ENCODE peak calls at places on chromosomes 3 and 15, in nine cellular contexts. One of them, this sample, is unnamed.
A peak's percentile ranks its signal among the peaks of the same experiment; 100 is the strongest.

GRCh38 chr3:72004749-72005292 is 219.9 kb upstream of the PROK2 start:
- DNase-seq in WTC11: no peak
- DNase-seq in activated B cell treated with CpG ODN at 0.5 μM for 24 hours: no peak
- DNase-seq in astrocyte of the spinal cord: no peak
- DNase-seq in coronary artery: no peak
- DNase-seq in cardiac muscle cell: no peak
- DNase-seq in osteocyte: no peak
- DNase-seq in AG10803: peak; percentile 49
- DNase-seq in HFF-Myc: no peak
- DNase-seq in this sample: no peak

GRCh38 chr15:99631256-99631655 is 65.5 kb downstream of the MEF2A start:
- DNase-seq in cardiac muscle cell: no peak
- DNase-seq in coronary artery: no peak
- DNase-seq in AG10803: no peak
- DNase-seq in astrocyte of the spinal cord: no peak
- DNase-seq in activated B cell treated with CpG ODN at 0.5 μM for 24 hours: no peak
- DNase-seq in osteocyte: no peak
- DNase-seq in WTC11: no peak
- DNase-seq in HFF-Myc: no peak
- DNase-seq in this sample: no peak

GRCh38 chr15:69790632-69791031 is 307.1 kb downstream of the TLE3 start:
- DNase-seq in HFF-Myc: no peak
- DNase-seq in activated B cell treated with CpG ODN at 0.5 μM for 24 hours: no peak
- DNase-seq in osteocyte: peak; percentile 57
- DNase-seq in WTC11: no peak
- DNase-seq in coronary artery: no peak
- DNase-seq in astrocyte of the spinal cord: no peak
- DNase-seq in AG10803: no peak
- DNase-seq in cardiac muscle cell: no peak
- DNase-seq in this sample: no peak

GRCh38 chr3:17905996-17906395 is 163.6 kb upstream of the TBC1D5 start:
- DNase-seq in coronary artery: no peak
- DNase-seq in WTC11: no peak
- DNase-seq in astrocyte of the spinal cord: peak; percentile 10
- DNase-seq in activated B cell treated with CpG ODN at 0.5 μM for 24 hours: no peak
- DNase-seq in osteocyte: no peak
- DNase-seq in cardiac muscle cell: no peak
- DNase-seq in AG10803: no peak
- DNase-seq in HFF-Myc: no peak
- DNase-seq in this sample: no peak

GRCh38 chr15:75309711-75310110 is 26.2 kb upstream of the COMMD4 start:
- DNase-seq in osteocyte: no peak
- DNase-seq in coronary artery: no peak
- DNase-seq in HFF-Myc: no peak
- DNase-seq in WTC11: no peak
- DNase-seq in activated B cell treated with CpG ODN at 0.5 μM for 24 hours: no peak
- DNase-seq in AG10803: peak; percentile 40
- DNase-seq in cardiac muscle cell: no peak
- DNase-seq in astrocyte of the spinal cord: no peak
- DNase-seq in this sample: no peak

GRCh38 chr3:48600711-48601621 is 5.8 kb upstream of the COL7A1 start:
- DNase-seq in AG10803: no peak
- DNase-seq in coronary artery: no peak
- DNase-seq in astrocyte of the spinal cord: no peak
- DNase-seq in activated B cell treated with CpG ODN at 0.5 μM for 24 hours: no peak
- DNase-seq in cardiac muscle cell: no peak
- DNase-seq in WTC11: no peak
- DNase-seq in HFF-Myc: no peak
- DNase-seq in osteocyte: no peak
- DNase-seq in this sample: no peak

GRCh38 chr3:157531771-157532170 is 28.6 kb upstream of the VEPH1 start:
- DNase-seq in cardiac muscle cell: no peak
- DNase-seq in WTC11: no peak
- DNase-seq in activated B cell treated with CpG ODN at 0.5 μM for 24 hours: no peak
- DNase-seq in HFF-Myc: no peak
- DNase-seq in astrocyte of the spinal cord: peak; percentile 31
- DNase-seq in coronary artery: no peak
- DNase-seq in AG10803: no peak
- DNase-seq in osteocyte: no peak
- DNase-seq in this sample: no peak

GRCh38 chr15:39874890-39875549 is 45.0 kb downstream of the GPR176 start:
- DNase-seq in AG10803: peak; percentile 37
- DNase-seq in activated B cell treated with CpG ODN at 0.5 μM for 24 hours: no peak
- DNase-seq in coronary artery: no peak
- DNase-seq in astrocyte of the spinal cord: peak; percentile 43
- DNase-seq in WTC11: no peak
- DNase-seq in osteocyte: no peak
- DNase-seq in cardiac muscle cell: peak; percentile 40
- DNase-seq in HFF-Myc: no peak
- DNase-seq in this sample: no peak

GRCh38 chr3:72423643-72424042 is 424.6 kb downstream of the SHQ1 start:
- DNase-seq in cardiac muscle cell: no peak
- DNase-seq in osteocyte: no peak
- DNase-seq in AG10803: no peak
- DNase-seq in WTC11: no peak
- DNase-seq in coronary artery: no peak
- DNase-seq in astrocyte of the spinal cord: no peak
- DNase-seq in HFF-Myc: no peak
- DNase-seq in activated B cell treated with CpG ODN at 0.5 μM for 24 hours: no peak
- DNase-seq in this sample: no peak

GRCh38 chr15:41561777-41562145 is 2.7 kb downstream of the TYRO3 start:
- DNase-seq in astrocyte of the spinal cord: peak; percentile 72
- DNase-seq in AG10803: peak; percentile 45
- DNase-seq in HFF-Myc: no peak
- DNase-seq in cardiac muscle cell: no peak
- DNase-seq in coronary artery: no peak
- DNase-seq in WTC11: peak; percentile 67
- DNase-seq in osteocyte: no peak
- DNase-seq in activated B cell treated with CpG ODN at 0.5 μM for 24 hours: no peak
- DNase-seq in this sample: no peak
- TF ChIP-seq CTCF in astrocyte of the spinal cord: peak; percentile 44
- TF ChIP-seq CTCF in AG10803: peak; percentile 24
- TF ChIP-seq CTCF in HFF-Myc: peak; percentile 15
- TF ChIP-seq CTCF in cardiac muscle cell: peak; percentile 41
- TF ChIP-seq CTCF in coronary artery: no peak
- TF ChIP-seq CTCF in WTC11: no peak
- TF ChIP-seq CTCF in osteocyte: peak; percentile 18
- TF ChIP-seq CTCF in activated B cell treated with CpG ODN at 0.5 μM for 24 hours: no peak
- TF ChIP-seq CTCF in this sample: no peak

DNA sequence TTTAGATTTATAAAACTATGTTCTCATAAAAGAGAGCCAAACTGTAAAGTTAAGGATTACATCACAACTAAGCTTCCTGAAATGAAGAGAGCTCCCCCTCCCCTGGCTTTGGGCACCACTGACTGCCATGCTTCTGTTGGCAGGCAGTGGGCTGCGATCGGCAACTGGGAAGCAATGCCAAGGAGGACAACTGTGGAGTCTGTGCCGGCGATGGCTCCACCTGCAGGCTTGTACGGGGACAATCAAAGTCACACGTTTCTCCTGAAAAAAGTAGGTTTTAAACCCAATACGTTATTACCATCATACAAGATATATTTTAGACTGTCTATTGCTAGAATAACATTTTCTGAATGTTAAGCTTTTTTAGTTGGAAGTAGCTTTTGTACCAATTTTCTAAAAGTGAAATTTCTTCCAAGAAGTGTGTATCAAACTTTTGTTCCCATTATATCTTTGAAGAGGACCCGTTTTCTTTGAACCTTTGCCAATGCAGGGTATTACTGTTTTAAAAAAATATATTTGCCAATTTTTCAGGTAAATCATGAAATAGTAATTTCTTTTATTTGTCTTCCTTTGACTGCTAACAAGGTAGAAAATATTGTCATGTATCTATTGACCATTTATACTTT is 184.1 kb downstream of the ADAMTSL3 start:
- DNase-seq in activated B cell treated with CpG ODN at 0.5 μM for 24 hours: no peak
- DNase-seq in astrocyte of the spinal cord: no peak
- DNase-seq in cardiac muscle cell: peak; percentile 65
- DNase-seq in osteocyte: no peak
- DNase-seq in WTC11: peak; percentile 67
- DNase-seq in HFF-Myc: no peak
- DNase-seq in AG10803: no peak
- DNase-seq in coronary artery: no peak
- DNase-seq in this sample: no peak
- TF ChIP-seq CTCF in activated B cell treated with CpG ODN at 0.5 μM for 24 hours: no peak
- TF ChIP-seq CTCF in astrocyte of the spinal cord: peak; percentile 59
- TF ChIP-seq CTCF in cardiac muscle cell: peak; percentile 47
- TF ChIP-seq CTCF in osteocyte: peak; percentile 36
- TF ChIP-seq CTCF in WTC11: no peak
- TF ChIP-seq CTCF in HFF-Myc: peak; percentile 57
- TF ChIP-seq CTCF in AG10803: peak; percentile 48
- TF ChIP-seq CTCF in coronary artery: no peak
- TF ChIP-seq CTCF in this sample: peak; percentile 57

DNA sequence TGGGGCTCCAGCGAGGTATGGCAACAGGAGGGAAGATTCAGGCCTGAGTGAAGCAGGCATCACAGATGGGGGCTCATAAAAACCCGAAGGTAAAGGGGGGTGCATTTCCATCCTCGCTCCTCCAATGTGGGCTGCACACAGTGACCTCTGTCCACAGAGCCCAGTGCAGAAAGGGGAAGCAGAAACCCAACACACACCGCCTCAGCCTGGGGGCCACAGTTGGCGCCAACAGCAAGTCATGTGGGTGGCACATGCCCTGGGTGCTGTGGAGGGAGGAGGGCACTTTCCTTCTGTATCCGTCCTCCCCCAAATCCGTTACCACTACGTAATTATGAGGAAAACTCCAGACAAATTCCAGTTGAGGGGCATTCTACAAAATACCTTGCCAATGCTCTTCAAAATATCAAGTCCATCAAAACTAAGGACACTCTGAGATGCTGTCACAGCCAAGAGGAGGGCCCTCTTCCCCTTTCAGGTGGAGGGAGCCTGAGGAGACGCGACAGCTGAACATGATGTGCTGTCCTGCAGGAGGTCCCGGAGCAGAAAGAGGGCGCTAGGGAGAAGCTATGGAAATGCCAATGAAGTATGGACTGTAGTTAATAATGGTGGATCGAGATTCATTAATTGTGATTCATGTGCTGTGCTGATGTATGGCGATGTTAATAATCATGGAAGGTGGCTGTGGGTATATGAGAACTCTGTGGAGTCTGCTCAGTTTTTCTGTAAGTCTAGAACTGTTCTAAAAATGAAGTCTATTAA is 16.4 kb downstream of the APBA2 start:
- DNase-seq in HFF-Myc: no peak
- DNase-seq in activated B cell treated with CpG ODN at 0.5 μM for 24 hours: no peak
- DNase-seq in WTC11: peak; percentile 59
- DNase-seq in cardiac muscle cell: no peak
- DNase-seq in astrocyte of the spinal cord: no peak
- DNase-seq in osteocyte: no peak
- DNase-seq in coronary artery: no peak
- DNase-seq in AG10803: no peak
- DNase-seq in this sample: no peak
- TF ChIP-seq CTCF in HFF-Myc: peak; percentile 25
- TF ChIP-seq CTCF in activated B cell treated with CpG ODN at 0.5 μM for 24 hours: no peak
- TF ChIP-seq CTCF in WTC11: peak; percentile 33
- TF ChIP-seq CTCF in cardiac muscle cell: no peak
- TF ChIP-seq CTCF in astrocyte of the spinal cord: no peak
- TF ChIP-seq CTCF in osteocyte: no peak
- TF ChIP-seq CTCF in coronary artery: no peak
- TF ChIP-seq CTCF in AG10803: no peak
- TF ChIP-seq CTCF in this sample: no peak

DNA sequence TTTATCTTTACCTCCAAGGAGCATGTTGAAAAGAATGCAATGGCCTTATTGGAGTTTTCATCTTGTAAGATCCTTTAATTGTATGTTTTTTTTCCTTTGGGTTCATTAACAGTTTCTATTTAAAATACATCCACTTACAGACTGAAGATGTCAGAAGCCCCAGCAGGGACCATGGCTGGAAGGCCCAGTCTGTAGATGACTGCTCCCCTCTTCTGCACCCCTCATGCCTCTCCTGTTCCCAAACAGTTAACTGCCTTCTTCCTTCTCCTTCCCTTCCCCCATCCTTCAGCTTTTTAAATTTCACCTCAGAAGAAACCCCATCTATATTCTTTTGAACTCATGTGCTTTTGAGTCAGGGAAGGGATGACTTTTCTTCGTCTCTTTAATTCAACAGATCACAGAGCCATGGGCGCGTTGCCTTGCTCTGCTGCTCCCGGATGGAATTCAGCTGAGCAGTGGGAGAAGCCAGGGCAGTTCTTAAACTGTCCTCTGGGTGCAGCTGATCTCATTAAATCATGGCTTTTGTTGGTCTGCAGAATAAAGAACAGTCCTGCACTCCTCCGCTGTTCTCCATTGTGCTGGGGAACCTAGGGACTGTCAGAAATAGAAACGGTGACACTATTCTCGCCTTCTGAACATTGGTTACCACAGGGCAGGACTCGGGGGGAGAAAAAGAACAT is 71.5 kb upstream of the EIF1B start:
- DNase-seq in cardiac muscle cell: peak; percentile 42
- DNase-seq in WTC11: peak; percentile 20
- DNase-seq in AG10803: peak; percentile 18
- DNase-seq in activated B cell treated with CpG ODN at 0.5 μM for 24 hours: no peak
- DNase-seq in HFF-Myc: no peak
- DNase-seq in osteocyte: no peak
- DNase-seq in astrocyte of the spinal cord: no peak
- DNase-seq in coronary artery: no peak
- DNase-seq in this sample: no peak
- TF ChIP-seq CTCF in cardiac muscle cell: peak; percentile 37
- TF ChIP-seq CTCF in WTC11: no peak
- TF ChIP-seq CTCF in AG10803: peak; percentile 43
- TF ChIP-seq CTCF in activated B cell treated with CpG ODN at 0.5 μM for 24 hours: no peak
- TF ChIP-seq CTCF in HFF-Myc: no peak
- TF ChIP-seq CTCF in osteocyte: peak; percentile 12
- TF ChIP-seq CTCF in astrocyte of the spinal cord: peak; percentile 25
- TF ChIP-seq CTCF in coronary artery: no peak
- TF ChIP-seq CTCF in this sample: no peak

GRCh38 chr15:54594115-54594514 is 602.6 kb downstream of the RSL24D1 start:
- DNase-seq in HFF-Myc: no peak
- DNase-seq in osteocyte: no peak
- DNase-seq in astrocyte of the spinal cord: no peak
- DNase-seq in activated B cell treated with CpG ODN at 0.5 μM for 24 hours: no peak
- DNase-seq in AG10803: no peak
- DNase-seq in coronary artery: no peak
- DNase-seq in WTC11: peak; percentile 17
- DNase-seq in cardiac muscle cell: no peak
- DNase-seq in this sample: no peak
- TF ChIP-seq CTCF in HFF-Myc: no peak
- TF ChIP-seq CTCF in osteocyte: no peak
- TF ChIP-seq CTCF in astrocyte of the spinal cord: no peak
- TF ChIP-seq CTCF in activated B cell treated with CpG ODN at 0.5 μM for 24 hours: no peak
- TF ChIP-seq CTCF in AG10803: no peak
- TF ChIP-seq CTCF in coronary artery: no peak
- TF ChIP-seq CTCF in WTC11: no peak
- TF ChIP-seq CTCF in cardiac muscle cell: no peak
- TF ChIP-seq CTCF in this sample: no peak

This sample was measured in D721Med.